ENCODE peak calls at places on chromosomes 5 and 9, in nine cellular contexts. N is uterus, L is prostate gland, R is H54, U is IMR-90, M is tibial nerve, F is heart left ventricle, S is endothelial cell of umbilical vein, T is ovary. Y is an unnamed sample.

GRCh38 chr5:80054682-80055081 is 19.5 kb downstream of the THBS4 start:
- DNase-seq in T (no peak), U (peak; percentile 53), S (no peak), N (no peak), M (no peak), L (no peak), F (no peak), R (peak; percentile 58), Y (no peak)

GRCh38 chr5:81631124-81631523 is 119.8 kb downstream of the SSBP2 start:
- DNase-seq in M (no peak), S (no peak), U (no peak), F (no peak), R (no peak), T (no peak), L (no peak), N (no peak), Y (no peak)

GRCh38 chr9:4615251-4615650 is 46.8 kb upstream of the PLPP6 start:
- DNase-seq in R (no peak), N (no peak), U (peak; percentile 64), T (no peak), S (no peak), M (no peak), L (no peak), F (no peak), Y (peak; percentile 20)

GRCh38 chr5:141478321-141478945 is 2.7 kb downstream of the PCDHGC3 start:
- DNase-seq in F (no peak), M (no peak), N (peak; percentile 41), T (no peak), S (no peak), U (peak; percentile 52), R (no peak), L (peak; percentile 84), Y (peak; percentile 89)

GRCh38 chr5:28301676-28302075 is 1263.3 kb upstream of the CDH9 start:
- DNase-seq in R (no peak), M (no peak), L (no peak), F (no peak), T (no peak), N (no peak), U (peak; percentile 0), S (peak; percentile 13), Y (no peak)

GRCh38 chr9:130138791-130139190 is 33.4 kb upstream of the NCS1 start:
- DNase-seq in T (peak; percentile 92), L (peak; percentile 57), F (peak; percentile 48), U (peak; percentile 97), S (peak; percentile 74), R (no peak), N (peak; percentile 95), M (peak; percentile 37), Y (peak; percentile 45)

GRCh38 chr5:6705959-6706358 is 7.3 kb upstream of the TENT4A start:
- DNase-seq in U (no peak), N (no peak), M (no peak), R (no peak), L (no peak), F (no peak), T (no peak), S (no peak), Y (no peak)

GRCh38 chr5:149126898-149127297 is 14.4 kb upstream of the ABLIM3 start:
- DNase-seq in L (no peak), S (no peak), T (no peak), M (no peak), N (no peak), F (no peak), U (no peak), R (no peak), Y (no peak)

GRCh38 chr5:62340392-62340791 is 34.4 kb downstream of the KIF2A start:
- DNase-seq in R (no peak), F (no peak), T (no peak), L (no peak), M (no peak), U (peak; percentile 16), S (peak; percentile 27), N (no peak), Y (no peak)

GRCh38 chr5:117333011-117333410 is 758.4 kb upstream of the SEMA6A start:
- DNase-seq in R (no peak), N (no peak), F (no peak), U (no peak), T (no peak), S (no peak), M (no peak), L (no peak), Y (no peak)

GRCh38 chr5:73296772-73297171 is 123.8 kb downstream of the TMEM174 start:
- DNase-seq in U (peak; percentile 89), N (no peak), R (peak; percentile 83), F (no peak), T (no peak), S (no peak), L (no peak), M (no peak), Y (no peak)

GRCh38 chr5:53785924-53786323 is 225.5 kb downstream of the NDUFS4 start:
- DNase-seq in L (no peak), S (no peak), F (no peak), M (no peak), N (no peak), U (no peak), T (no peak), R (no peak), Y (no peak)

GRCh38 chr9:131530930-131531832 is at the start of gene UCK1:
- DNase-seq in U (peak; percentile 62), S (peak; percentile 83), T (peak; percentile 74), M (peak; percentile 47), F (peak; percentile 84), L (peak; percentile 60), R (peak; percentile 62), N (peak; percentile 72), Y (peak; percentile 83)
- TF ChIP-seq POLR2A in U (no peak), S (peak; percentile 76), T (peak; percentile 42), M (peak; percentile 80), F (peak; percentile 77), L (peak; percentile 32), R (no peak), N (peak; percentile 32), Y (peak; percentile 71)

GRCh38 chr9:112751059-112751795 is 667 bp downstream of the SNX30 start:
- DNase-seq in L (peak; percentile 31), N (peak; percentile 40), U (peak; percentile 87), R (peak; percentile 94), S (peak; percentile 56), F (peak; percentile 40), M (no peak), T (peak; percentile 36), Y (peak; percentile 35)
- TF ChIP-seq POLR2A in L (peak; percentile 34), N (no peak), U (peak; percentile 62), R (no peak), S (no peak), F (no peak), M (no peak), T (no peak), Y (peak; percentile 15)

DNA sequence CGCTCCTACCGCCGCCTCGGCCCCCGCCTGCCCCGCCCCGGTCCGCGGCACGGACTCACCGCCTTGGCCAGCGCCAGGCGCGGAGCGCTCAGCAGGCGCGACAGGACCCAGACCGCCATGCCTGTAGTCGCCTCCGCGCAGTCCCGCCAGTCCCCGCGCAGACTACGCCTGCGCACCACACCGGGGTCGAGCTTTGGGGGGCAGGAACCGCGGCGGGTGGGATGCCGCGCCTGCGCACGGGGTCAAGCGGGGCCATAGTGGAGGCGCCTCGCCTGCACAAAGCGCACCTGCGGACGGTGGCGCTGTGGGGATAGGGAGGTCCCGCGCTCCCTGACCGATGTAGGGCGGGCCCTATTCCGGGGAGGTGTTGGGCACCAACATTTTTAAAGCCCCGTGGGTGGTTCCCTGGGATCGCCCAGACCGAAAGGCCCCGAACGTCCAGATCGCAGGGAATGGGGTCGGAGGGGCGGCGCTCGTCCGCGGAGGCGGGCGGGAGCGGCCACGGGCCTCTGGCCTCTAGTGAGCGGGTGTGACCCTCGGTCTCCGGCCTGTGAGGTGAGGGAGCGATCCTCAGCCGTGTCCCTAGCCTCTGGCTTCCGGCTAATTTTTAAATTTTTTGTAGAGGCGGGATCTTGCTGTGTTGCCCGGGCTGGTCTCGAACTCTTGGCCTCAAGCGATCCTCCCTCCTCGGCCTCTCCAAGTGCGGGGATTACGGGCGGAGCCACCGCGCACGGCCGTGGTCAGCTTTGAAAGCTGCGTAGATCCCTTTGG is 70.8 kb upstream of the LPCAT1 start:
- DNase-seq in L (peak; percentile 69), N (peak; percentile 65), F (peak; percentile 81), S (peak; percentile 75), U (no peak), M (peak; percentile 25), R (no peak), T (peak; percentile 73), Y (peak; percentile 82)
- TF ChIP-seq POLR2A in L (no peak), N (no peak), F (peak; percentile 45), S (peak; percentile 64), U (no peak), M (no peak), R (no peak), T (no peak), Y (peak; percentile 55)

GRCh38 chr9:134426436-134426835 is 100.2 kb downstream of the RXRA start:
- DNase-seq in M (no peak), L (no peak), R (no peak), N (no peak), U (no peak), S (no peak), F (no peak), T (no peak), Y (no peak)
- TF ChIP-seq POLR2A in M (no peak), L (no peak), R (no peak), N (no peak), U (no peak), S (no peak), F (no peak), T (no peak), Y (no peak)

DNA sequence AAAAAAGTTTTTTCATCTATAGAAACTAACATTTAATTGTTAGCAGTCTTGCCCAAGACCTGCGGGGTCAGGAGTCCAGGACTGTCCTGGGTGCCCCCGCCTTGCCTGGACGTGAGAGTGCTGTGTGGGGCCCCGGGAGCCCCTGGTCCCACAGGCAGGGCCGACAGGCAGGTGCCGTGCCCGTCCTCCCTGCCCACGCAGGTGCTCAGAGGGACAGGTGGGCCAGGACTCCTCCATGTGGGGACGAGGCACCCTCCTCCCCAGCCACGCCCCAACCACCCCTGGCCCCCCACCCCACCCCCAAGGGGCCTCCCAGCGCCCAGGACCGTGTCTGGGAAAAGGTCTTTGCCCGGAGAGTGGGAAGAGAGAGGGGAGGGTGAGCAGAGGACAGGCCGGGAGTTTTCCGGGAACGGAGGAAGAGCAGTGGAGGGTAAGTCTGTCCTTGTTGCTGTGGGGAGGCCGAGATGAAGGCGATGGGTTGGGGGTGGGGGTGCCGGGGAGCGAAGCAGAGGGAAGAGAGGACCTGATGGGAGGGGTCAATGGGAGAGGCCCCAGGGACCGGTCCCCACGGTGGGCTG is 2.7 kb upstream of the LCN12 start:
- DNase-seq in T (no peak), N (no peak), S (no peak), F (no peak), U (no peak), L (no peak), M (no peak), R (no peak), Y (no peak)
- TF ChIP-seq POLR2A in T (no peak), N (no peak), S (no peak), F (no peak), U (no peak), L (no peak), M (no peak), R (no peak), Y (no peak)

GRCh38 chr9:137021979-137022619 is 5.9 kb downstream of the ABCA2 start:
- DNase-seq in S (peak; percentile 61), F (no peak), U (peak; percentile 68), N (no peak), M (no peak), R (peak; percentile 99), L (no peak), T (no peak), Y (peak; percentile 49)
- TF ChIP-seq POLR2A in S (no peak), F (no peak), U (no peak), N (no peak), M (no peak), R (no peak), L (no peak), T (no peak), Y (no peak)